ENCODE peak calls at places on chromosomes 4 and X, in five cellular contexts. Y is AG10803, T is breast epithelium, J is BJ, A is upper lobe of left lung. O is an unnamed sample.

GRCh38 chr4:2583517-2583916 is 47.1 kb downstream of the FAM193A start:
- DNase-seq in Y (peak), A (no peak), T (no peak), J (peak), O (no peak)

GRCh38 chr4:118869808-118870342 is 18.8 kb upstream of the SYNPO2 start:
- DNase-seq in T (no peak), Y (peak), A (no peak), J (no peak), O (no peak)

GRCh38 chr4:6694177-6694901 is 661 bp downstream of the S100P start:
- DNase-seq in A (peak), J (no peak), T (no peak), Y (no peak), O (no peak)

GRCh38 chrX:98795636-98796035 is 1614.4 kb downstream of the PCDH19 start:
- DNase-seq in A (no peak), T (no peak), J (no peak), Y (peak), O (no peak)

GRCh38 chr4:181761130-181761529 is 482.1 kb upstream of the TENM3 start:
- DNase-seq in J (no peak), A (no peak), T (no peak), Y (no peak), O (no peak)

GRCh38 chr4:178577933-178578332 is 1135.7 kb upstream of the AGA start:
- DNase-seq in J (no peak), A (no peak), T (no peak), Y (no peak), O (no peak)

GRCh38 chrX:21840199-21840557 is 761 bp downstream of the MBTPS2 start:
- DNase-seq in T (no peak), J (no peak), A (no peak), Y (peak), O (no peak)

GRCh38 chrX:50202539-50202938 is 1.7 kb upstream of the AKAP4 start:
- DNase-seq in J (no peak), A (no peak), Y (no peak), T (no peak), O (no peak)

GRCh38 chr4:156475322-156475721 is 496.3 kb downstream of the PDGFC start:
- DNase-seq in A (no peak), Y (peak), T (no peak), J (no peak), O (no peak)

GRCh38 chr4:2637956-2638552 is 101.6 kb downstream of the FAM193A start:
- DNase-seq in Y (no peak), A (no peak), T (peak), J (no peak), O (no peak)

GRCh38 chr4:115042496-115042895 is 70.9 kb downstream of the NDST4 start:
- DNase-seq in T (no peak), A (no peak), Y (no peak), J (no peak), O (no peak)
- TF ChIP-seq CTCF in T (no peak), A (no peak), Y (peak), J (peak), O (peak)

GRCh38 chr4:146548443-146548842 is 26.7 kb upstream of the SLC10A7 start:
- DNase-seq in A (no peak), J (no peak), T (no peak), Y (no peak), O (no peak)

GRCh38 chr4:146550161-146550560 is 28.4 kb upstream of the SLC10A7 start:
- DNase-seq in T (no peak), Y (no peak), J (no peak), A (no peak), O (no peak)

GRCh38 chr4:146545102-146545501 is 23.4 kb upstream of the SLC10A7 start:
- DNase-seq in A (no peak), Y (peak), T (no peak), J (no peak), O (no peak)
- TF ChIP-seq CTCF in A (peak), Y (peak), T (no peak), J (peak), O (peak)

GRCh38 chr4:108378164-108378563 is 209.4 kb upstream of the LEF1 start:
- DNase-seq in T (no peak), Y (no peak), J (no peak), A (no peak), O (no peak)

GRCh38 chr4:108370826-108371225 is 202.1 kb upstream of the LEF1 start:
- DNase-seq in J (no peak), A (no peak), Y (no peak), T (no peak), O (no peak)

GRCh38 chr4:108377021-108377420 is 208.3 kb upstream of the LEF1 start:
- DNase-seq in J (no peak), Y (no peak), A (no peak), T (no peak), O (no peak)

GRCh38 chr4:108372678-108373077 is 203.9 kb upstream of the LEF1 start:
- DNase-seq in Y (no peak), T (no peak), J (no peak), A (no peak), O (no peak)

DNA sequence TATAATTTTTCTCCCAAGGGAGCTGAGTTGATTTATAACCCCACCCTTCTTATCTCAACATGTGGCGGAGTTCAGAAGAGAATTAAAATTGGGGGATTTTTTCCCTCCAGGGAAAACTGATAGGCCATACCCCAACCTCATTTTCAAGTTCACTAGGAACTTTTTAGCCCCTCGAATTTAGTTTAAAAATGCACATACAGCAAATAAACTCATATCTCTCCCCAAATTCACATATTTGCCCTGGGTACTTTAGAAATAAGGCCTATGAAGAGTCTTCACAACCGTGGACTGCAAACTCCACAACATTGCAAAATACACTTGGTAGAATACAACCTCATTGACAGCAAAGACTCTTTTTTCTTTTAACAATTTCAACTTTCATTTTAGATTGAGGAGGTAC is 206.7 kb upstream of the LEF1 start:
- DNase-seq in A (no peak), J (no peak), Y (no peak), T (no peak), O (no peak)
- TF ChIP-seq CTCF in A (no peak), J (no peak), Y (no peak), T (no peak), O (no peak)

GRCh38 chrX:29453333-29453732 is 762.0 kb upstream of the MAGEB2 start:
- DNase-seq in J (no peak), A (no peak), Y (peak), T (no peak), O (no peak)

DNA sequence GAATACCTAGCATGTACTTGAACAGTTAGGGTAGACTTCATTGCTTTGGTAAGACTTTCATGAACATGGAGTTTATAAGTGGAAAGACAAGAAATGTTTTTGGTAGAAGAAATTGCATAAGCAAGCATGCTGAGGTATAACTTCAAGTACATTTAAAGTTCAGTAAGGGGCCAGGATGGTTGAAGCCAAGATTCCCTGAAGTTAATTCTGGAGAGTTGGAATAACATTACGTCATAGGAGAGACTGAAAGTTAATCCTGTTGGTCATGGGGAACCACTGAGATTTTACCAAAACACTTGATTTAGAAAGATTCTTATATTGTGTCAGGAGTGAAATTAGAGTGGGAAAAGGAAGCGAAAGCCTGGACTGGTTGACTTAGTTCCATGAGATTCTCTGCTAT is 767.5 kb upstream of the MAGEB2 start:
- DNase-seq in T (no peak), Y (no peak), J (no peak), A (no peak), O (no peak)
- TF ChIP-seq CTCF in T (no peak), Y (no peak), J (no peak), A (no peak), O (no peak)

GRCh38 chrX:136797787-136798186 is 17.1 kb upstream of the ARHGEF6 start:
- DNase-seq in T (no peak), J (no peak), A (no peak), Y (no peak), O (no peak)

GRCh38 chrX:136789856-136790255 is 9.1 kb upstream of the ARHGEF6 start:
- DNase-seq in T (no peak), J (no peak), A (no peak), Y (no peak), O (no peak)

DNA sequence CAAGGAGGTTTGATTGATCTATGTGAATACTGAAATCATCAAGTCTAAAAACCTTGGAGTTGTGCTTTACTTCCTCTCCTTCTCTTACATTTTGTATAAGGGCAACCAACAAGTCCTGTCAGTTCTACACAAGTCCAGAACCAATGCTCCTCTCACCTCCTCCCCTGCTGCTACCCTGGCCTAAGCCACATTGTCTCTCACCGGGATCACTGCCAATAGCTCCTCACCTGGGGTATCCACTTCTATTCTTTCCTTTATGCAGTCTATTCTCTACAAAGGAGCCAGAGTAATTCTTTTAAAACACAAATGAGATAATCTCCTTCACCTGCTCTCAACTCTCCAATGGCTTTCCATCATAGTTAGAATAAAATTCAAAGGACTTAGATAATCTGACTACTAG is 13.3 kb upstream of the ARHGEF6 start:
- DNase-seq in Y (no peak), A (no peak), T (no peak), J (no peak), O (no peak)
- TF ChIP-seq CTCF in Y (no peak), A (no peak), T (no peak), J (no peak), O (no peak)

DNA sequence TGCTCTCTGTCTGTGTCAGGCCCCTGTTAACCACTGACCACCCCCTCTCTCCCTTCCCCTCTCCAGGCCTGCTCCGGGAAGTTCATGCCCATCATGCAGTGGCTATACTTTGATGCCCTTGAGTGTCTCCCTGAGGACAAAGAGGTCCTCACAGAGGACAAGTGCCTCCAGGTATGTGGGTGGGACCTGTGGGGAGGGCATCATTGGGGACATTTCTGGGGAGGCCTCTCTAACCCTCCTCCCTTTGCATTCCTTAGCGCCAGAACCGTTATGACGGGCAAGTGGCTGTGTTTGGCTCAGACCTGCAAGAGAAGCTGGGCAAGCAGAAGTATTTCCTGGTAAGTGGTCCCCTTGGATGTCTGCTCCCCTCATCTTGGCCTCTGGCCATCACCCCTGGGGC is 9.2 kb downstream of the UBA1 start:
- DNase-seq in A (no peak), Y (no peak), J (no peak), T (no peak), O (no peak)
- TF ChIP-seq CTCF in A (no peak), Y (no peak), J (no peak), T (no peak), O (no peak)

GRCh38 chr4:7962609-7963508 is 23.2 kb upstream of the AFAP1 start:
- DNase-seq in A (no peak), Y (no peak), J (no peak), T (no peak), O (no peak)

GRCh38 chr4:7963691-7964090 is 24.0 kb upstream of the AFAP1 start:
- DNase-seq in J (no peak), T (no peak), A (no peak), Y (no peak), O (no peak)

GRCh38 chr4:7964890-7965662 is 25.4 kb upstream of the AFAP1 start:
- DNase-seq in Y (peak), T (no peak), A (peak), J (no peak), O (no peak)

GRCh38 chr4:7966281-7967062 is 26.8 kb upstream of the AFAP1 start:
- DNase-seq in Y (no peak), T (no peak), J (no peak), A (peak), O (no peak)

GRCh38 chr4:7964459-7964858 is 24.8 kb upstream of the AFAP1 start:
- DNase-seq in J (no peak), Y (no peak), A (no peak), T (no peak), O (no peak)
- TF ChIP-seq CTCF in J (no peak), Y (no peak), A (no peak), T (no peak), O (no peak)

DNA sequence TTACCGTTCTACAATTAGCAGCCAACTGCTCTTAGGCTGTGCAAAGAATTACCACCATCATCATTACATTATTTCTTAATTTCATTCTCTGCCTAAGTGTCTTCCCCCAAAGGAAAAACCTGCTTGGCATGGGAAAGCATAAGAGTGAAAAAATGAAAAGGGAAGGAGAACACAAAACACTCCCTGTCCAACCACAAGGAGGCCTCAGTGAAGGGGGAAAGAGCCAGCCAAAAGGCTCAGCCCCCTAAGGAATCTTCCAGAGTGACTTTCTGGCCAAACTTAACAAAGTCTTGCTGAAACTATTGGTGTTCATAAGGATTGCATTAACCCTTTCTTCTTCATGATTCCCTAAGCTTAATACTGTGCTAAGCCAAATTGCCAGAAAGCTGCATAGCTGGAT is 287.4 kb downstream of the SMARCA1 start:
- DNase-seq in T (no peak), A (no peak), J (no peak), Y (no peak), O (no peak)
- TF ChIP-seq CTCF in T (no peak), A (no peak), J (no peak), Y (no peak), O (peak)

DNA sequence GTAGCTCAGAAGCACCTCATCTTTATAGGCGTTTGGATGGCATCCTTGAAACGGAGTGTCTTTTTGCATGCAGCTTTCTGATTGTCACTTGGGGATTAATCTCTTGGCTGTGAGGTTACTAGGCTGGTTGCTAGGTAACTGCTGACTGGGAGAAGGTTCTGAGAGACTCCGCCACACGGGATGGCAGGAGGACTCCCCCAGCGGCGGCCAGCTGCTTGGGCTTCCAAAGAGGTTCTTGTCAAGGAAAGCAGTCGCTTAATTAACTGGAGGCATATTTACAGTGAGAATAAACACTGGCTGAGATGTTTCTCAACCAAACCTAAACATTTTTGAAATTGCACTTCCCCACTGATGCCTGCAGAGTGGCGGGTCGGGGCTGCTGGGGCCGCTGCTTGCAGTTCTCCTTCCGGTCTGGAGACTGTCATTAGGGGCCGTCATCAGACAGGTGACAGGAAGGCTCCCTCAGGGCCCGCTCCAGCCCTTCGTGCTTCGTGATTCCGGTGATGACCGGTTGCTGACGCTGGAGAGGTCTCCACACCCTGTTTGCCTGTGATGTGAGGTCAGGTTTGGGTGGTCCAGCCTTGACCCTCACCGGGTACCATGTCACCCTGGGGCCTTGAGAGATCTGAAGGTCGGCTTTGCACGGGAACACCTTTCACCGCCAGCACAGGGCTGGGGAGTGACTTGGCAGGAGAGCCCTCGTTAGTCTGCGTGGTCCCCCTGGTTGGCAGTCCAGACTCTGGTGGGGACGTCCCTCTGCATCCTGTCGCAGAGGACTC is 9.1 kb downstream of the NSG1 start:
- DNase-seq in J (no peak), T (no peak), Y (peak), A (no peak), O (no peak)
- TF ChIP-seq CTCF in J (no peak), T (no peak), Y (no peak), A (no peak), O (peak)

GRCh38 chr4:16642897-16643296 is 255.5 kb downstream of the LDB2 start:
- DNase-seq in J (no peak), T (no peak), Y (no peak), A (no peak), O (no peak)
- TF ChIP-seq CTCF in J (peak), T (no peak), Y (peak), A (no peak), O (no peak)